ENCODE peak calls at places on chromosomes 7 and 10, in eight cellular contexts. P is Daoy; M is C1 segment of cervical spinal cord; X is nephron progenitor cell; K is COR-L47; Q is MM.1S; A is LHCN-M2; F is activated T-helper 1 cell treated with anti-CD3 and anti-CD28 coated beads, Interleukin-2, amount 50 U/mL, for 16 hours. S is an unnamed sample.

GRCh38 chr10:132577350-132578005 is 39.9 kb downstream of the INPP5A start:
- DNase-seq in P (peak; percentile 19), M (no peak), X (no peak), K (no peak), Q (no peak), A (no peak), F (no peak), S (no peak)

GRCh38 chr10:8568401-8568800 is 513.9 kb downstream of the GATA3 start:
- DNase-seq in P (no peak), M (no peak), X (no peak), K (no peak), Q (no peak), A (no peak), F (no peak), S (no peak)

GRCh38 chr7:151456782-151457181 is 16.8 kb upstream of the CRYGN start:
- DNase-seq in P (no peak), M (no peak), X (no peak), K (no peak), Q (no peak), A (no peak), F (no peak), S (no peak)

GRCh38 chr10:77501152-77501845 is 136.3 kb downstream of the KCNMA1 start:
- DNase-seq in P (peak; percentile 90), M (no peak), X (no peak), K (no peak), Q (no peak), A (peak; percentile 90), F (no peak), S (no peak)

GRCh38 chr7:13540429-13540828 is 449.0 kb downstream of the ETV1 start:
- DNase-seq in P (peak; percentile 4), M (no peak), X (no peak), K (no peak), Q (no peak), A (peak; percentile 26), F (no peak), S (no peak)

GRCh38 chr10:69732147-69732825 is 69.4 kb upstream of the COL13A1 start:
- DNase-seq in P (no peak), M (no peak), X (no peak), K (no peak), Q (no peak), A (no peak), F (no peak), S (no peak)

GRCh38 chr7:132080967-132081668 is 495.2 kb downstream of the PLXNA4 start:
- DNase-seq in P (no peak), M (no peak), X (no peak), K (no peak), Q (no peak), A (no peak), F (no peak), S (no peak)

GRCh38 chr7:144019457-144019856 is 19.3 kb downstream of the OR6B1 start:
- DNase-seq in P (peak; percentile 84), M (no peak), X (no peak), K (no peak), Q (no peak), A (peak; percentile 100), F (no peak), S (no peak)

GRCh38 chr7:122038904-122039303 is 105.1 kb downstream of the AASS start:
- DNase-seq in P (peak; percentile 37), M (no peak), X (no peak), K (no peak), Q (no peak), A (no peak), F (no peak), S (no peak)

S was measured in CD14-positive monocyte.